ENCODE peak calls at places on chromosomes 4 and X, in four cellular contexts. T is K562, V is GM12878, B is HepG2. C is an unnamed sample.
A peak's percentile ranks its signal among the peaks of the same experiment; 100 is the strongest.

GRCh38 chr4:55038176-55038890 is 87.1 kb downstream of the KDR start:
- DNase-seq in T (no peak), V (no peak), B (no peak), C (no peak)

GRCh38 chr4:76782837-76783236 is 115.1 kb downstream of the SOWAHB start:
- DNase-seq in T (no peak), V (no peak), B (no peak), C (no peak)

GRCh38 chr4:16120720-16121119 is 36.9 kb upstream of the PROM1 start:
- DNase-seq in T (no peak), V (no peak), B (no peak), C (no peak)

GRCh38 chr4:116752027-116752426 is 333.3 kb downstream of the TRAM1L1 start:
- DNase-seq in T (no peak), V (no peak), B (no peak), C (no peak)

GRCh38 chr4:139454111-139454600 is at the start of gene RAB33B:
- DNase-seq in T (no peak), V (no peak), B (no peak), C (peak; percentile 18)

GRCh38 chrX:67563469-67564448 is 19.9 kb downstream of the AR start:
- DNase-seq in T (no peak), V (no peak), B (no peak), C (no peak)

GRCh38 chrX:134908235-134908834 is 82.5 kb upstream of the SMIM10 start:
- DNase-seq in T (peak; percentile 29), V (no peak), B (no peak), C (peak; percentile 28)

GRCh38 chr4:100240008-100240407 is 49.7 kb upstream of the DDIT4L start:
- DNase-seq in T (no peak), V (no peak), B (no peak), C (no peak)

GRCh38 chr4:150261571-150261970 is 183.3 kb downstream of the DCLK2 start:
- DNase-seq in T (no peak), V (no peak), B (no peak), C (no peak)

GRCh38 chrX:115589419-115589818 is 28.4 kb downstream of the PLS3 start:
- DNase-seq in T (no peak), V (no peak), B (no peak), C (no peak)

GRCh38 chrX:103817502-103817901 is 14.6 kb downstream of the RAB9B start:
- DNase-seq in T (peak; percentile 30), V (peak; percentile 11), B (peak; percentile 10), C (peak; percentile 59)

GRCh38 chr4:81084624-81085023 is 54.1 kb downstream of the BMP3 start:
- DNase-seq in T (no peak), V (no peak), B (no peak), C (no peak)

GRCh38 chr4:159498371-159499115 is 395.7 kb downstream of the RAPGEF2 start:
- DNase-seq in T (no peak), V (no peak), B (peak; percentile 17), C (no peak)

GRCh38 chrX:124373348-124373747 is 27.0 kb downstream of the SH2D1A start:
- DNase-seq in T (peak; percentile 8), V (no peak), B (no peak), C (no peak)

GRCh38 chr4:111641813-111642579 is 503.3 kb upstream of the FAM241A start:
- DNase-seq in T (peak; percentile 31), V (peak; percentile 13), B (peak; percentile 87), C (peak; percentile 69)

GRCh38 chr4:3851211-3851610 is 85.0 kb downstream of the ADRA2C start:
- DNase-seq in T (no peak), V (no peak), B (no peak), C (no peak)

GRCh38 chr4:25939330-25939729 is 25.3 kb downstream of the SMIM20 start:
- DNase-seq in T (no peak), V (no peak), B (no peak), C (no peak)

GRCh38 chr4:134634301-134634700 is 432.7 kb upstream of the PABPC4L start:
- DNase-seq in T (no peak), V (no peak), B (no peak), C (no peak)

GRCh38 chr4:17117746-17118145 is 219.3 kb upstream of the LDB2 start:
- DNase-seq in T (no peak), V (no peak), B (no peak), C (no peak)

GRCh38 chr4:123564758-123565346 is 168.3 kb downstream of the SPRY1 start:
- DNase-seq in T (peak; percentile 90), V (peak; percentile 43), B (peak; percentile 92), C (peak; percentile 81)

GRCh38 chr4:25658357-25658771 is 2.7 kb downstream of the SLC34A2 start:
- DNase-seq in T (no peak), V (no peak), B (no peak), C (no peak)

GRCh38 chr4:67087897-67088296 is 457.4 kb downstream of the CENPC start:
- DNase-seq in T (peak; percentile 11), V (no peak), B (peak; percentile 27), C (peak; percentile 14)

GRCh38 chrX:24334473-24334872 is 20.6 kb upstream of the SUPT20HL2 start:
- DNase-seq in T (no peak), V (no peak), B (no peak), C (no peak)

GRCh38 chr4:27245216-27245615 is 384.6 kb downstream of the STIM2 start:
- DNase-seq in T (no peak), V (no peak), B (no peak), C (no peak)

GRCh38 chr4:25814323-25814722 is 48.5 kb downstream of the SEL1L3 start:
- DNase-seq in T (no peak), V (no peak), B (no peak), C (no peak)

GRCh38 chr4:76787898-76788297 is 110.0 kb downstream of the SOWAHB start:
- DNase-seq in T (no peak), V (no peak), B (no peak), C (no peak)

GRCh38 chr4:128787509-128788311 is 21.8 kb upstream of the JADE1 start:
- DNase-seq in T (peak; percentile 75), V (no peak), B (no peak), C (peak; percentile 22)

GRCh38 chr4:1413687-1414479 is 7.6 kb upstream of the NKX1-1 start:
- DNase-seq in T (peak; percentile 38), V (no peak), B (no peak), C (no peak)

GRCh38 chr4:107034982-107035710 is 967 bp downstream of the DKK2 start:
- DNase-seq in T (no peak), V (no peak), B (no peak), C (peak; percentile 37)

GRCh38 chr4:2494992-2495391 is 26.1 kb downstream of the RNF4 start:
- DNase-seq in T (no peak), V (no peak), B (no peak), C (no peak)

GRCh38 chrX:17738002-17738713 is 865 bp downstream of the SCML1 start:
- DNase-seq in T (no peak), V (no peak), B (peak; percentile 56), C (peak; percentile 16)

GRCh38 chr4:90537491-90537890 is 410.3 kb downstream of the CCSER1 start:
- DNase-seq in T (no peak), V (no peak), B (no peak), C (no peak)

GRCh38 chr4:185143596-185143969 is 517 bp downstream of the SLC25A4 start:
- DNase-seq in T (peak; percentile 19), V (no peak), B (peak; percentile 22), C (peak; percentile 14)

GRCh38 chr4:94525993-94526740 is 74.4 kb downstream of the PDLIM5 start:
- DNase-seq in T (no peak), V (no peak), B (no peak), C (no peak)

GRCh38 chrX:83260288-83260687 is 247.8 kb upstream of the POU3F4 start:
- DNase-seq in T (no peak), V (no peak), B (no peak), C (no peak)

GRCh38 chr4:15963001-15963451 is at the start of gene FGFBP2:
- DNase-seq in T (peak; percentile 11), V (no peak), B (peak; percentile 33), C (peak; percentile 57)

GRCh38 chr4:19721587-19721986 is 530.1 kb upstream of the SLIT2 start:
- DNase-seq in T (no peak), V (no peak), B (no peak), C (no peak)

GRCh38 chrX:154730271-154730883 is 20.5 kb downstream of the GAB3 start:
- DNase-seq in T (no peak), V (no peak), B (no peak), C (no peak)

GRCh38 chr4:60201052-60201673 is 999.0 kb upstream of the ADGRL3 start:
- DNase-seq in T (peak; percentile 16), V (no peak), B (peak; percentile 24), C (peak; percentile 33)

DNA sequence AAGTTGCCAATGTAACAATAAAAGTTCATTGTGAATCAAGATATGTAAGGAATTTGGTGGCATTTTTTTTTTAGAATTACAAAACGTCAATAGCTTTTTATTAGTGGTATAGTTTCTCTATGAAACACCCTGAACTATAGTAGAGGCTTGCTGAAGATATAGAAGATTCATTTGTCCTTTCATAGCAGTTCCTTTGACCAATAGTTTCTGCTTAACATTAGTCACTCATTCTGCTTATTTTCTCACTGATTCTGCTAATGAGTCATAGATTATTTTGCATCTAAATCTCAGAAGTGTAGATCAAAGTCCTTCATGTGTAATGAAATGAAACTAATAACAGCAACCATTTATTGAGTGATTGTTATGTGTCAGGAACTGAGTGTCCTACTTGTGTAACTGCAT is 205.0 kb upstream of the TET2 start:
- DNase-seq in T (no peak), V (peak; percentile 37), B (no peak), C (no peak)
- TF ChIP-seq BHLHE40 in T (no peak), V (no peak), B (no peak), C (no peak)

GRCh38 chr4:156230151-156230550 is 276.5 kb upstream of the CTSO start:
- DNase-seq in T (no peak), V (no peak), B (no peak), C (no peak)
- TF ChIP-seq FOXK2 in T (no peak), V (no peak), B (no peak), C (no peak)

GRCh38 chr4:5921981-5922380 is 29.1 kb upstream of the CRMP1 start:
- DNase-seq in T (no peak), V (no peak), B (no peak), C (no peak)

GRCh38 chr4:5922556-5922955 is 29.7 kb upstream of the CRMP1 start:
- DNase-seq in T (no peak), V (no peak), B (no peak), C (no peak)

GRCh38 chr4:5919571-5919970 is 26.7 kb upstream of the CRMP1 start:
- DNase-seq in T (no peak), V (no peak), B (no peak), C (no peak)

GRCh38 chr4:5921578-5921977 is 28.7 kb upstream of the CRMP1 start:
- DNase-seq in T (no peak), V (no peak), B (no peak), C (no peak)

GRCh38 chr4:5921074-5921473 is 28.2 kb upstream of the CRMP1 start:
- DNase-seq in T (no peak), V (no peak), B (no peak), C (no peak)
- TF ChIP-seq BHLHE40 in T (no peak), V (no peak), B (no peak), C (no peak)

GRCh38 chr4:118823471-118823870 is 12.5 kb downstream of the SEC24D start:
- DNase-seq in T (no peak), V (no peak), B (no peak), C (no peak)
- TF ChIP-seq FOXK2 in T (no peak), V (no peak), B (no peak), C (no peak)

DNA sequence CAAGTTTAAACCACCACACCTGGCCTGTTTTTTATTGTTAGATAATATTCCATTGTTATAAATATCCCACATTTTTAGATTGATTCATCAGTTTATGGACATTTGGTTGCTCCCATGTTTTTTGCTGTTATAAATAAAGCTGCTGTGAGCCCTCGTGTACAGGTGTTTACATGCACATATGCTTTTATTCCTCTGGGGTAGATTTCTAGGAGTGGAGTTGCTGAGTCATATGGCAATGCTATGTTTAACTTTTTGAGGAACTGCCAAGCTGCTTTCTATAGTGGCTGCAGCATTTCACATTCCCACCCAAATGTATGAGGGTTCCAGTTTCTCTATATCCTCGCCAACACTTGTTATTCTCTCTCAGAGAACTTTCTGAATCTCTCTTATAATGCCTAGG is 90.5 kb downstream of the TBL1X start:
- DNase-seq in T (peak; percentile 7), V (no peak), B (no peak), C (no peak)
- TF ChIP-seq BHLHE40 in T (no peak), V (no peak), B (no peak), C (no peak)

C was measured in HEK293T.